ENCODE peak calls at places on chromosomes 13 and 19, in five cellular contexts. Z, L, C, H and Y are unnamed samples.

GRCh38 chr13:98252931-98253470 is 75.9 kb upstream of the RNF113B start:
- DNase-seq in L (no peak), Z (no peak), C (no peak), H (no peak), Y (no peak)

GRCh38 chr19:30106417-30107095 is 164.5 kb downstream of the URI1 start:
- DNase-seq in Z (no peak), H (no peak), C (no peak), L (no peak), Y (no peak)

GRCh38 chr19:16920816-16921529 is 32.2 kb downstream of the F2RL3 start:
- DNase-seq in H (no peak), C (no peak), Z (no peak), L (no peak), Y (no peak)

GRCh38 chr19:756232-756631 is 5.3 kb downstream of the MISP start:
- DNase-seq in L (peak), H (no peak), Z (no peak), C (no peak), Y (peak)

GRCh38 chr19:53772943-53773342 is 51.2 kb downstream of the NLRP12 start:
- DNase-seq in C (peak), Z (no peak), H (peak), L (peak), Y (peak)

GRCh38 chr13:50132937-50133276 is 117.7 kb downstream of the KCNRG start:
- DNase-seq in L (no peak), C (peak), H (peak), Z (no peak), Y (no peak)

GRCh38 chr13:109196896-109197295 is 567.5 kb downstream of the MYO16 start:
- DNase-seq in C (peak), Z (no peak), H (peak), L (no peak), Y (no peak)

GRCh38 chr19:51687791-51688664 is 5.1 kb upstream of the SPACA6 start:
- DNase-seq in L (no peak), C (peak), H (no peak), Z (peak), Y (no peak)

GRCh38 chr13:93388701-93389100 is 162.1 kb downstream of the GPC6 start:
- DNase-seq in Z (no peak), H (no peak), C (no peak), L (no peak), Y (no peak)

GRCh38 chr13:35791191-35791902 is 314.9 kb upstream of the MAB21L1 start:
- DNase-seq in Z (no peak), H (no peak), C (no peak), L (no peak), Y (no peak)

GRCh38 chr13:108919036-108919907 is 289.9 kb downstream of the MYO16 start:
- DNase-seq in L (no peak), C (no peak), H (no peak), Z (no peak), Y (no peak)

GRCh38 chr19:7381073-7381390 is 32.3 kb downstream of the ARHGEF18 start:
- DNase-seq in L (no peak), Z (no peak), C (no peak), H (no peak), Y (no peak)
- H3K4me3 ChIP-seq in L (no peak), Z (no peak), C (no peak), H (no peak), Y (no peak)

DNA sequence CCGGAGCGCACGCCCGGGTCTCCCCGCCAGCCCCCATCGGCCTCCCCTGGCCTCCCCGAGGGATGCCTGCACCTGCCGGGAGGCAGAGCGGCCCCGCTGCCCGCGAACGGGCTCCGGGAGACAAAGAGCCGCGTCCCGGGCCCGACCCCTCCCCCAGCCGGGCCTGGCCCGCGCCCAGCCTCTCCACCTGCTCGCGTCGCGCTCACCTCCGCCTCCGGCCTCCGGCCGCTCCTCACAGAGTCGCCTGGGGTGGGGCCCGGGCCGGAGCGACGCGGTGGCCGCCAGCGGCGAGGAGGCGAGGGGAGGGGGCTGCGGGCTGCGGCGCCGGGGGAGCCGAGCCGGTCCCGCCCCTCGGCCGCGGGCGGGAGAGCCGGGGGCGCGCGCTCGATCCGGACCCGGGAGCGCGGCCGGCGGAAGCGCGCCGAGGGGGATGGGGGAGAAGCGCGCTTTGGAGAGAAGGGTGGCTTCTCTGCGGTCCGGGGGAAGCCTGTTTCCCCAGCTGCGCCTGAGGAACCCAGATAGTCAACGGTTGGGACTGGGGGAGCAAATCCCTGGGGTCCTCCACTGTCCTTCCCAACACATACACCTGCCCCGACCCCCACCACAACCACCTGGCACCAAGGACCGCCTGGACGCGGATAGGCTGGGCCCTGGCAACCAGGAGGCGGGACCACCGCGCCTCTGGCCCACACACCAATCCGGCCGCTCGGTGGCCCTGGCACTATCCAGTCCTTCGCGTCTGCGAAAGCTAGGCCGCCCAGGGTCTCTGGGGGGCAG is at the start of gene PRR36:
- DNase-seq in C (peak), H (peak), Z (no peak), L (peak), Y (no peak)
- H3K4me3 ChIP-seq in C (peak), H (peak), Z (peak), L (peak), Y (peak)

GRCh38 chr19:33263325-33264023 is 37.8 kb upstream of the SLC7A10 start:
- DNase-seq in Z (no peak), H (no peak), C (no peak), L (no peak), Y (no peak)

GRCh38 chr19:33264881-33265445 is 37.4 kb downstream of the CEBPA start:
- DNase-seq in Z (no peak), C (no peak), L (no peak), H (no peak), Y (no peak)

GRCh38 chr19:33259532-33259931 is 33.9 kb upstream of the SLC7A10 start:
- DNase-seq in H (no peak), C (no peak), Z (peak), L (no peak), Y (no peak)

GRCh38 chr19:33260628-33261418 is 35.2 kb upstream of the SLC7A10 start:
- DNase-seq in C (no peak), L (peak), Z (peak), H (no peak), Y (peak)

GRCh38 chr19:33261511-33262192 is 36.0 kb upstream of the SLC7A10 start:
- DNase-seq in C (no peak), L (no peak), Z (no peak), H (no peak), Y (no peak)
- H3K4me3 ChIP-seq in C (no peak), L (no peak), Z (no peak), H (no peak), Y (no peak)

GRCh38 chr19:5829567-5830315 is 9.8 kb downstream of the FUT6 start:
- DNase-seq in H (no peak), L (no peak), Z (no peak), C (no peak), Y (no peak)

GRCh38 chr19:5827891-5828660 is 11.4 kb downstream of the FUT6 start:
- DNase-seq in L (no peak), Z (peak), C (peak), H (peak), Y (peak)

GRCh38 chr19:5826531-5827341 is 12.8 kb downstream of the FUT6 start:
- DNase-seq in L (peak), H (peak), Z (peak), C (peak), Y (peak)

GRCh38 chr19:5827342-5827890 is 12.1 kb downstream of the FUT6 start:
- DNase-seq in C (no peak), Z (no peak), H (no peak), L (no peak), Y (no peak)

GRCh38 chr19:5828661-5829566 is 10.6 kb downstream of the FUT6 start:
- DNase-seq in H (peak), Z (no peak), L (no peak), C (peak), Y (no peak)
- H3K4me3 ChIP-seq in H (peak), Z (peak), L (no peak), C (peak), Y (peak)

DNA sequence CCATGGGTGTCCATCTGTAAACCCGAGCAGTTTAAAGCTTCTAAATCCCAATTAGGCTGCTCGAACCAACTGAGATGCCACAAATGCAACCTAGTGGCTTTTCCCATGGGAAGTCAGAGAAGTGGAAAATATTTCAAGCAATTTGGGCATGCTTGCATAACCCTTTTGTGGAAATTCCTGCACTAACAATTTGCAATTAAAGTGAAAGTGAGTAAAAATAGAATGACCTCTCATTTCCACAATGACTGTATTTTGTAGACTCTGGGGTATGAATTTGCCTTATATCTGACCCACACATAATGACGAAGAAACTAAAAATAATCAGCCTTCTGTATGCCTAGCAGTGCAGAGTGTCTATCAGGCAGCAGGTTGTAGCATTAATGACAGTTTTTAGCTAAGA is 91.8 kb upstream of the TSC22D1 start:
- DNase-seq in L (no peak), C (peak), H (peak), Z (no peak), Y (no peak)
- H3K4me3 ChIP-seq in L (no peak), C (no peak), H (no peak), Z (no peak), Y (no peak)

DNA sequence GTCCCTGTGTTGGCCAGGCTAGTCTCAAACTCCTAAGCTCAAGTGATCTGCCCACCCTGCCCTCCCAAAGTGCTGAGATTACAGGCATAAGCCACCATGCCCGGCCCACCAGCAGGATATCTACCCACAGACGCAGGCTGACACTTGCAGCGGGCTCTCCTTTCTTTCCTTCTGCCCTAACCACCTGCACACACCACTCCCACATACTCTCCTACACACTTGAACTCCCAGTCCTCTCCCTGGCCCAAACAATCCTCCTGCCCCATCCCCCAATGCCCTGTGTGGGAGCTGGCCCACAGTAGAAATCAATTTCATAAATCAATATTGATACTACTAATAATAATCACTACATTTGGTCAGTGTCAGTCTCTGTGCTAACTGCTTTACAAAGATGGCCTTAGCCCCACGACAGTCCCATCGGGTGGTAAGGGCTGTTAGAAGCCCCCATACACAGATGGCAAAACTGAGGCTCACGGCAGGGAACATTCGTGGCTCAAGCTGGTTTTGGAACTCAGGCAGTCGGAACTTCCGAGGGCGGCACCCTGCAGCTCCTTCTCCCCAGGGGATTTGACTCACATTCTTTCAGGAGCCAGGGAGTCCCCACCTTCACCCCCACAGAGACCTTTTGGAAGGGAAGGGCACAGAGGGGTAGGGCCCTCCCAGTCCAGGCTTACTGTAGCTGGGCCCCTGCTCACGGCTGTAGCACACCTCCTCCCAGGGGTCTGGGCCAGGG is 3.4 kb upstream of the DPF1 start:
- DNase-seq in Z (no peak), C (no peak), L (no peak), H (no peak), Y (no peak)
- H3K4me3 ChIP-seq in Z (no peak), C (no peak), L (no peak), H (peak), Y (no peak)

GRCh38 chr19:21585491-21585890 is 80.1 kb downstream of the ZNF429 start:
- DNase-seq in C (no peak), H (no peak), L (peak), Z (no peak), Y (no peak)
- H3K4me3 ChIP-seq in C (no peak), H (no peak), L (peak), Z (no peak), Y (peak)

DNA sequence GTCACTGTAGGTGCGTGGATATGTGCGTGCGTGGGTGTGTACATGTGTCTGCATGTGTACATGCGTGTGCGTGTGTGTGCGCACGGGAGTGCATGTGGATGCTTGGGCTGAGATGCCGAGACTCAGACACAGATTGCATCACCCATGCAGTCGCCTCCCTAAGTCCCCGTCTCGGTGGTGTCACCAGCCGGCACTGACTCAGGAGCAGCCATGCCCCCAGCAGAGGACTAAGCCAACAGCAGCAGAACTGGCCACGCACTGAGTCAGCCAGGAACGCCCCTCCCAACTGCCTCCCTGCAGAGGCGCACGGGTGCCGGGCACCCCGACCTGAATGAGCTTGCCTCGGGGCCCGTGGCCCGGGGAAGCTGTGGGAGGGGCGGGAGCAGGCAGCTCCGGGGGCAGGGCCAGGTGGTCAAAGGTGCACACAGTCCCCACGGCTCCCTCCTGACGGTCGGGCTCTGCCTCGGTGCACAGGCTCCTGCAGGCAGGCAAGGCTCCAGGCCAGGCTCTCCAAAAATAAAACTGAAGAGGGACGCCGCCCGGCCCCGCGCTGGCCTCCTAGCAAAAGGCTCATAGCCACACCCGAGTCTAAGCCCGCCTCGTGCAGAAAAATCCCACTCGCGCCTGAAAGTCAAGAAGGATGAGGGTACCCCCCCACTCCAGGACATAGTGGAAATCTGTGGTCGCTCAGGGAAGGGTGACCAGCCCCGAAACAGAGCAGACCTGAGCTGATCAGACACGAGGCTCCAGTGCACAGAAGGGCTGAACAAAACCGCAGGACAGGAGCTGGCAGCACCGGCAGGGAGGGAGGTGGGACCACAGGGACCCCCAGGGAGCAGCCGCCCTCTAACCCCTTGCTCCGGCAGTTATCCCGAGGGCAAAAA is 49.2 kb downstream of the GADD45B start:
- DNase-seq in H (no peak), Z (no peak), L (no peak), C (no peak), Y (no peak)
- H3K4me3 ChIP-seq in H (no peak), Z (no peak), L (no peak), C (no peak), Y (no peak)

DNA sequence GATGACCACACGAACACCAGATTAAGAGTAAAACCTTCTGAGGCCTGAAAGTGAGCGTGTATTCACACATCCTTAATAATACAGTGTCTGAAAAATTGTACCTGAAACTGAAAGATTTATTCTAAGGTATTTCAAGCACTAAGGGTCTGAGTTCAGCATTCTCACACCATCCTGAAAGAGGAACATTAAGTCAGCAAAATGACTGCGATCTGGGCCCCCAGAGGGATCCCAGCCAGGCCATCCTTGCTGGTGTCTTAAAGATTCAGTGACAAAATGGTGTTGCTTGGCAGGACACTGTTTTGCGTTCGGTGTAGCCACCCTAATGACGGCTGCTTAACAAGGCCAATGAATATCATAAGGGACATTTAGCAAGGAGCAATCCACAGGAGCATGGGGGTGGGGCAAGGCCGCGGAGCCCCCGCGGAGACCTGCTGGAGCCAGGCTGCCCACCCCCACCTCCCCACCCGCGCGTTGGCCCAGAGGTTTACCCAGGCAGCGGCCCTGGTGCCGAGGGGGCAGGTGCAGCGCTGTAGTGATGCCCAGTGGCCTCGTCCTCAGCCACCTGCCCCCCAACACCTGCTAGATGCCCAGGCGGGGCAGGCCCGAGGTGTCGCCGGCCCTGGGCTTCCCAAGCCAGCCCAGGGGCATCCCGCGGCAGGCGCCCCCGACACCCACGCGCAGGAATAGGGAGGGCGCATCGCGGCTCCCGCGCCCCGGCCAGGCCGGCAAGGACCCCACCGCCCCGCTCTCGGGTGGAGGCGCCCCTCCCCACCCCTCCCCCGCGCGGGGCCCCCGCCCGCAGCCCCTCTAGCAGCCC is 742 bp downstream of the NALCN start:
- DNase-seq in L (no peak), C (peak), Z (no peak), H (no peak), Y (no peak)
- H3K4me3 ChIP-seq in L (no peak), C (peak), Z (peak), H (peak), Y (no peak)

GRCh38 chr13:40798380-40798779 is 9.0 kb downstream of the SLC25A15 start:
- DNase-seq in L (peak), C (no peak), Z (no peak), H (no peak), Y (no peak)
- H3K4me3 ChIP-seq in L (peak), C (no peak), Z (no peak), H (no peak), Y (no peak)